ENCODE peak calls at places on chromosomes 6 and 20, in seven cellular contexts. F, K, C, Q, J, R and D are unnamed samples.

GRCh38 chr6:6696867-6697531 is 108.5 kb downstream of the LY86 start:
- DNase-seq in F (peak; percentile 72), K (peak; percentile 33), C (no peak), Q (peak; percentile 55), J (peak; percentile 68), R (no peak), D (no peak)

GRCh38 chr6:51768087-51768486 is 319.3 kb downstream of the PKHD1 start:
- DNase-seq in F (no peak), K (no peak), C (no peak), Q (no peak), J (no peak), R (no peak), D (no peak)

GRCh38 chr6:32069460-32069859 is 31.2 kb downstream of the CYP21A2 start:
- DNase-seq in F (no peak), K (no peak), C (no peak), Q (no peak), J (no peak), R (no peak), D (no peak)

GRCh38 chr6:156976144-156977088 is 199.2 kb downstream of the ARID1B start:
- DNase-seq in F (peak; percentile 63), K (no peak), C (no peak), Q (no peak), J (peak; percentile 29), R (no peak), D (no peak)

GRCh38 chr6:159043236-159043635 is 1.6 kb downstream of the TAGAP start:
- DNase-seq in F (no peak), K (no peak), C (no peak), Q (no peak), J (no peak), R (no peak), D (no peak)

GRCh38 chr20:46108435-46108841 is 9.7 kb upstream of the CD40 start:
- DNase-seq in F (no peak), K (no peak), C (peak; percentile 82), Q (no peak), J (no peak), R (no peak), D (no peak)

GRCh38 chr20:38724603-38725457 is 544 bp downstream of the SLC32A1 start:
- DNase-seq in F (no peak), K (no peak), C (no peak), Q (no peak), J (no peak), R (no peak), D (no peak)

GRCh38 chr6:159108438-159108985 is 60.7 kb upstream of the FNDC1 start:
- DNase-seq in F (no peak), K (no peak), C (no peak), Q (no peak), J (no peak), R (no peak), D (peak; percentile 7)

GRCh38 chr6:24595910-24596525 is 50.0 kb downstream of the KIAA0319 start:
- DNase-seq in F (no peak), K (no peak), C (no peak), Q (no peak), J (no peak), R (no peak), D (no peak)

GRCh38 chr20:47725248-47725973 is 59.9 kb downstream of the SULF2 start:
- DNase-seq in F (peak; percentile 73), K (peak; percentile 85), C (peak; percentile 86), Q (peak; percentile 93), J (peak; percentile 79), R (no peak), D (peak; percentile 61)

GRCh38 chr20:57004416-57004815 is 262.0 kb downstream of the BMP7 start:
- DNase-seq in F (no peak), K (no peak), C (no peak), Q (no peak), J (no peak), R (no peak), D (no peak)

GRCh38 chr6:20661721-20662120 is 127.5 kb downstream of the CDKAL1 start:
- DNase-seq in F (peak; percentile 25), K (no peak), C (no peak), Q (no peak), J (peak; percentile 1), R (no peak), D (no peak)

GRCh38 chr20:2300420-2300819 is 4.6 kb downstream of the TGM3 start:
- DNase-seq in F (no peak), K (no peak), C (no peak), Q (no peak), J (no peak), R (no peak), D (no peak)

GRCh38 chr6:134908906-134909516 is 40.9 kb downstream of the ALDH8A1 start:
- DNase-seq in F (peak; percentile 96), K (peak; percentile 58), C (no peak), Q (no peak), J (peak; percentile 100), R (no peak), D (no peak)

GRCh38 chr6:136608991-136609390 is 58.8 kb upstream of the MAP7 start:
- DNase-seq in F (peak; percentile 82), K (no peak), C (no peak), Q (no peak), J (peak; percentile 84), R (no peak), D (no peak)

GRCh38 chr6:44150317-44150917 is 8.2 kb upstream of the CAPN11 start:
- DNase-seq in F (no peak), K (no peak), C (no peak), Q (no peak), J (no peak), R (no peak), D (no peak)

GRCh38 chr6:168555618-168556273 is 114.8 kb downstream of the SMOC2 start:
- DNase-seq in F (no peak), K (no peak), C (no peak), Q (no peak), J (no peak), R (no peak), D (no peak)

GRCh38 chr6:113588646-113589045 is 268.5 kb upstream of the MARCKS start:
- DNase-seq in F (peak; percentile 35), K (no peak), C (no peak), Q (no peak), J (peak; percentile 92), R (no peak), D (no peak)

GRCh38 chr6:135938588-135939215 is 87.2 kb downstream of the PDE7B start:
- DNase-seq in F (peak; percentile 65), K (no peak), C (no peak), Q (no peak), J (peak; percentile 64), R (no peak), D (no peak)

GRCh38 chr20:23669866-23670265 is 19.0 kb downstream of the CST4 start:
- DNase-seq in F (no peak), K (no peak), C (no peak), Q (no peak), J (no peak), R (no peak), D (no peak)

GRCh38 chr20:48957521-48957920 is 36.0 kb downstream of the ARFGEF2 start:
- DNase-seq in F (no peak), K (no peak), C (no peak), Q (no peak), J (no peak), R (no peak), D (no peak)

GRCh38 chr6:82275686-82276085 is 28.1 kb upstream of the IBTK start:
- DNase-seq in F (no peak), K (no peak), C (no peak), Q (no peak), J (no peak), R (no peak), D (no peak)

GRCh38 chr6:46940433-46941226 is 18.9 kb upstream of the ADGRF5 start:
- DNase-seq in F (no peak), K (no peak), C (no peak), Q (no peak), J (no peak), R (no peak), D (no peak)

GRCh38 chr20:58978351-58979190 is 2.5 kb upstream of the NELFCD start:
- DNase-seq in F (no peak), K (no peak), C (no peak), Q (no peak), J (no peak), R (no peak), D (no peak)

GRCh38 chr6:111668410-111668809 is 62.7 kb upstream of the TRAF3IP2 start:
- DNase-seq in F (no peak), K (peak; percentile 17), C (no peak), Q (no peak), J (no peak), R (no peak), D (no peak)

GRCh38 chr20:43564993-43565757 is 6.3 kb downstream of the SGK2 start:
- DNase-seq in F (no peak), K (no peak), C (no peak), Q (no peak), J (no peak), R (no peak), D (no peak)

GRCh38 chr20:15900443-15900842 is 672.8 kb downstream of the KIF16B start:
- DNase-seq in F (peak; percentile 16), K (no peak), C (no peak), Q (no peak), J (no peak), R (no peak), D (no peak)

GRCh38 chr20:15905661-15906060 is 667.6 kb downstream of the KIF16B start:
- DNase-seq in F (no peak), K (no peak), C (no peak), Q (no peak), J (no peak), R (no peak), D (no peak)

GRCh38 chr20:15899972-15900371 is 673.3 kb downstream of the KIF16B start:
- DNase-seq in F (no peak), K (no peak), C (no peak), Q (no peak), J (no peak), R (no peak), D (no peak)

DNA sequence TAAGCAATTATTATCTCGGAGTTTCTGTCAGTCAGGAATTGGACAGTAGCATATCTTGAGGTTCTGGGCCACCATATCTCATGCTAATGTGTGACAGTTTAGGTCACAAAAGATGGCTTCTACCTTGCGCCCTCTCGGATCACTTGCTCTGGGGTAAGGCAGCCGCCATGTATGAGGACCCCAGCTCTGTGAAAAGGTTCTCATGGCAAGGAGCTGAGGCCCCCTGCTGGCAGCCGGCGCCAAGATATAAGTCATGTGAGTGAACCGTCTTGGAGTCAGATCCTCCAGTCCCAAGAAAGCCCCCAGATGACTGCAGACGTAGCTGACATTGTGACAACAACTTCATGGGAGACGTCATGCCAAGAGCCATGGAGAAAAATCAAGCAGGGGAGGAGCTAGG is 670.8 kb downstream of the KIF16B start:
- DNase-seq in F (no peak), K (no peak), C (no peak), Q (peak; percentile 0), J (no peak), R (no peak), D (no peak)
- TF ChIP-seq CTCF in F (peak; percentile 16), K (no peak), C (no peak), Q (no peak), J (no peak), R (no peak), D (no peak)

GRCh38 chr6:132401120-132401940 is at the start of gene MOXD1:
- DNase-seq in F (no peak), K (peak; percentile 20), C (peak; percentile 41), Q (peak; percentile 79), J (peak; percentile 66), R (no peak), D (peak; percentile 17)
- TF ChIP-seq CTCF in F (peak; percentile 3), K (no peak), C (no peak), Q (no peak), J (no peak), R (no peak), D (no peak)

GRCh38 chr6:19322691-19323470 is 514.3 kb upstream of the ID4 start:
- DNase-seq in F (peak; percentile 56), K (no peak), C (no peak), Q (no peak), J (peak; percentile 83), R (no peak), D (no peak)
- TF ChIP-seq CTCF in F (no peak), K (no peak), C (no peak), Q (no peak), J (peak; percentile 38), R (no peak), D (no peak)

GRCh38 chr6:154370545-154370944 is 13.9 kb upstream of the IPCEF1 start:
- DNase-seq in F (peak; percentile 47), K (no peak), C (no peak), Q (peak; percentile 9), J (peak; percentile 49), R (no peak), D (no peak)
- TF ChIP-seq CTCF in F (peak; percentile 51), K (peak; percentile 25), C (no peak), Q (peak; percentile 19), J (peak; percentile 61), R (no peak), D (peak; percentile 32)